ENCODE peak calls at places on chromosome 21, in four cellular contexts. One of them, this sample, is unnamed. For H3K36me3, the result is how much of the 10 kb centered on the place peaks cover.

GRCh38 chr21:42532466-42533181 is 19.0 kb downstream of the SLC37A1 start:
- DNase-seq in adrenal gland: peak
- DNase-seq in heart left ventricle: peak
- DNase-seq in uterus: peak
- DNase-seq in this sample: peak

GRCh38 chr21:36059823-36060158 is 535 bp downstream of the SETD4 start:
- DNase-seq in adrenal gland: peak
- DNase-seq in heart left ventricle: peak
- DNase-seq in uterus: no peak
- DNase-seq in this sample: peak

GRCh38 chr21:20419780-20420179 is 578.4 kb upstream of the NCAM2 start:
- DNase-seq in adrenal gland: no peak
- DNase-seq in heart left ventricle: no peak
- DNase-seq in uterus: no peak
- DNase-seq in this sample: no peak

GRCh38 chr21:36087362-36088138 is 17.7 kb downstream of the CBR1 start:
- DNase-seq in adrenal gland: peak
- DNase-seq in heart left ventricle: no peak
- DNase-seq in uterus: no peak
- DNase-seq in this sample: no peak

GRCh38 chr21:42386034-42386591 is 9.7 kb downstream of the TMPRSS3 start:
- DNase-seq in adrenal gland: no peak
- DNase-seq in heart left ventricle: no peak
- DNase-seq in uterus: no peak
- DNase-seq in this sample: no peak

GRCh38 chr21:17674106-17674505 is 61.4 kb upstream of the BTG3 start:
- DNase-seq in adrenal gland: no peak
- DNase-seq in heart left ventricle: no peak
- DNase-seq in uterus: no peak
- DNase-seq in this sample: no peak

GRCh38 chr21:36319767-36320420 is at the start of gene MORC3:
- DNase-seq in adrenal gland: peak
- DNase-seq in heart left ventricle: peak
- DNase-seq in uterus: peak
- DNase-seq in this sample: peak

GRCh38 chr21:42672699-42673458 is 19.5 kb downstream of the PDE9A start:
- DNase-seq in adrenal gland: no peak
- DNase-seq in heart left ventricle: no peak
- DNase-seq in uterus: no peak
- DNase-seq in this sample: no peak

GRCh38 chr21:37182222-37182621 is 84.9 kb downstream of the VPS26C start:
- DNase-seq in adrenal gland: no peak
- DNase-seq in heart left ventricle: no peak
- DNase-seq in uterus: no peak
- DNase-seq in this sample: no peak

GRCh38 chr21:26846036-26846931 is 1.1 kb upstream of the ADAMTS1 start:
- DNase-seq in adrenal gland: peak
- DNase-seq in heart left ventricle: peak
- DNase-seq in uterus: peak
- DNase-seq in this sample: peak

GRCh38 chr21:17921579-17922530 is 102.7 kb upstream of the C21orf91 start:
- DNase-seq in adrenal gland: peak
- DNase-seq in heart left ventricle: peak
- DNase-seq in uterus: peak
- DNase-seq in this sample: no peak

GRCh38 chr21:29938968-29939858 is 583 bp downstream of the GRIK1 start:
- DNase-seq in adrenal gland: no peak
- DNase-seq in heart left ventricle: no peak
- DNase-seq in uterus: no peak
- DNase-seq in this sample: no peak

GRCh38 chr21:14452031-14452778 is 69.3 kb upstream of the HSPA13 start:
- DNase-seq in adrenal gland: no peak
- DNase-seq in heart left ventricle: no peak
- DNase-seq in uterus: no peak
- DNase-seq in this sample: no peak

GRCh38 chr21:15687208-15687607 is 42.6 kb upstream of the USP25 start:
- DNase-seq in adrenal gland: no peak
- DNase-seq in heart left ventricle: no peak
- DNase-seq in uterus: no peak
- DNase-seq in this sample: no peak

GRCh38 chr21:37139154-37139553 is 66.1 kb downstream of the TTC3 start:
- DNase-seq in adrenal gland: no peak
- DNase-seq in heart left ventricle: no peak
- DNase-seq in uterus: no peak
- DNase-seq in this sample: no peak

GRCh38 chr21:36723371-36723881 is 24.5 kb downstream of the SIM2 start:
- DNase-seq in adrenal gland: no peak
- DNase-seq in heart left ventricle: no peak
- DNase-seq in uterus: no peak
- DNase-seq in this sample: no peak

GRCh38 chr21:36459098-36459497 is 20.8 kb downstream of the CLDN14 start:
- DNase-seq in adrenal gland: no peak
- DNase-seq in heart left ventricle: no peak
- DNase-seq in uterus: no peak
- DNase-seq in this sample: no peak

GRCh38 chr21:38037416-38037815 is 121.2 kb upstream of the KCNJ6 start:
- DNase-seq in adrenal gland: no peak
- DNase-seq in heart left ventricle: no peak
- DNase-seq in uterus: no peak
- DNase-seq in this sample: no peak

GRCh38 chr21:27021801-27022200 is 54.9 kb upstream of the ADAMTS5 start:
- DNase-seq in adrenal gland: no peak
- DNase-seq in heart left ventricle: no peak
- DNase-seq in uterus: no peak
- DNase-seq in this sample: no peak

GRCh38 chr21:14889080-14889805 is 175.6 kb downstream of the NRIP1 start:
- DNase-seq in adrenal gland: no peak
- DNase-seq in heart left ventricle: no peak
- DNase-seq in uterus: no peak
- DNase-seq in this sample: no peak

GRCh38 chr21:46423546-46424061 is 35.1 kb upstream of the DIP2A start:
- DNase-seq in adrenal gland: no peak
- DNase-seq in heart left ventricle: no peak
- DNase-seq in uterus: no peak
- DNase-seq in this sample: no peak

GRCh38 chr21:29238967-29239289 is 59.8 kb upstream of the BACH1 start:
- DNase-seq in adrenal gland: no peak
- DNase-seq in heart left ventricle: no peak
- DNase-seq in uterus: no peak
- DNase-seq in this sample: no peak

GRCh38 chr21:15252437-15252836 is 187.6 kb upstream of the NRIP1 start:
- DNase-seq in adrenal gland: no peak
- DNase-seq in heart left ventricle: no peak
- DNase-seq in uterus: no peak
- DNase-seq in this sample: no peak

GRCh38 chr21:21921410-21922232 is 923.4 kb downstream of the NCAM2 start:
- DNase-seq in adrenal gland: no peak
- DNase-seq in heart left ventricle: no peak
- DNase-seq in uterus: no peak
- DNase-seq in this sample: no peak

GRCh38 chr21:26433386-26433785 is 139.7 kb downstream of the CYYR1 start:
- DNase-seq in adrenal gland: no peak
- DNase-seq in heart left ventricle: no peak
- DNase-seq in uterus: no peak
- DNase-seq in this sample: no peak

GRCh38 chr21:18725653-18726052 is 322.1 kb upstream of the TMPRSS15 start:
- DNase-seq in adrenal gland: no peak
- DNase-seq in heart left ventricle: no peak
- DNase-seq in uterus: no peak
- DNase-seq in this sample: no peak

GRCh38 chr21:36149788-36150187 is 6.8 kb upstream of the DOP1B start:
- DNase-seq in adrenal gland: no peak
- DNase-seq in heart left ventricle: no peak
- DNase-seq in uterus: no peak
- DNase-seq in this sample: no peak

GRCh38 chr21:28742527-28742926 is 250.2 kb downstream of the LTN1 start:
- DNase-seq in adrenal gland: no peak
- DNase-seq in heart left ventricle: no peak
- DNase-seq in uterus: no peak
- DNase-seq in this sample: no peak

GRCh38 chr21:28016571-28016970 is 976.1 kb downstream of the LTN1 start:
- DNase-seq in adrenal gland: no peak
- DNase-seq in heart left ventricle: no peak
- DNase-seq in uterus: no peak
- DNase-seq in this sample: no peak

DNA sequence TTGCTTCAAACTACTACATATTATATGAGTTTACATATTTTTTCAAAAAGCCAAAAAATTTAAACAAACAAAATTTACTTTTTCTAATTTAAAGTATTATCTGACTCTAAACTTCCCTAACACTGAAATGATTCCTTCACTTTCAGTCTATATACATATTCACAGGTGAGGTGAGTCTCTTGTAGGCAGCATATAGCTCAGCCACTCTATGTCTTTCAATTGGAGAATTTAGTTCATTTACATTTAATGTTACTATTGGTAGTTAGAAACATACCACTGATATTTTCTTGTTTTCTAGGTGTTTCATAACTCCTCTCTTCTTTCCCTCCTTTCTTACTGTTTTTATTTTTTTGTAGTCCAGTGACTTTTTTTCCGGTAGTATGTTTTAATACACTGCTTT is 387.1 kb downstream of the MRPL39 start:
- DNase-seq in adrenal gland: no peak
- DNase-seq in heart left ventricle: no peak
- DNase-seq in uterus: no peak
- DNase-seq in this sample: no peak
- H3K36me3 ChIP-seq in adrenal gland: under half
- H3K36me3 ChIP-seq in heart left ventricle: under half
- H3K36me3 ChIP-seq in uterus: under half
- H3K36me3 ChIP-seq in this sample: under half

DNA sequence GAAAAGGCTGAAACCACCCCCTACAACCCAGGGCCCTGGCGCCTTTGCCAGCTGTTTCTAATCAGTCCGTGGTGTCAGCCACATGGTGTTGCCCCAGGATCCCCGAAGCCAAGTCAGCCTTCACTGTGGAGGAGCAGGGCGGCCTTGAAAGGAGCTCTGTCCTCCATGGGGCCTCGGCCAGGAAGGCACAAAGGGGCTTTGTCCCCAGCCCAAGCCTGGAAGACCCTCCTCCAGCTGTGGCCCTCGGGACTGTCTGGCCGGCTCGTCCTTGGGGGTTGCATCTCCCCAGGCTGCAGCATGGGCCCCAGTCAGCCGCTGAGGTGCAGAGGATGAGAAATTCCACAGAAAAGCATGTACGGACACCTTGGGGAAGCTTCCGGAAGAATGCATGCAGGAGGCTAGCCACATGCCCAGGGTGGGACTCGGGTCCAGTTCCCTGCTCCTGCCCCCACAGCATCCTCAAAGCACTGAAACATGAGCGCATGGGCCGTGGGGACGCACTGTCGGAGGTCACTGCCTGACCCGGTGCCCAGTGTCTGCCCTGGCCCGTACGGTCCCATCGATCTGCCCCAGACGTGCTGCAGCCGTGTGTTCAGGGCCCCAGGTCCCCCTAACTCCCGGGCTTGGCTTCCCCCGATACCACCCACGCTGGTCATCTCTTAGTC is 38.6 kb upstream of the POFUT2 start:
- DNase-seq in adrenal gland: no peak
- DNase-seq in heart left ventricle: peak
- DNase-seq in uterus: no peak
- DNase-seq in this sample: no peak
- TF ChIP-seq CTCF in adrenal gland: no peak
- TF ChIP-seq CTCF in heart left ventricle: no peak
- TF ChIP-seq CTCF in uterus: no peak
- TF ChIP-seq CTCF in this sample: no peak

DNA sequence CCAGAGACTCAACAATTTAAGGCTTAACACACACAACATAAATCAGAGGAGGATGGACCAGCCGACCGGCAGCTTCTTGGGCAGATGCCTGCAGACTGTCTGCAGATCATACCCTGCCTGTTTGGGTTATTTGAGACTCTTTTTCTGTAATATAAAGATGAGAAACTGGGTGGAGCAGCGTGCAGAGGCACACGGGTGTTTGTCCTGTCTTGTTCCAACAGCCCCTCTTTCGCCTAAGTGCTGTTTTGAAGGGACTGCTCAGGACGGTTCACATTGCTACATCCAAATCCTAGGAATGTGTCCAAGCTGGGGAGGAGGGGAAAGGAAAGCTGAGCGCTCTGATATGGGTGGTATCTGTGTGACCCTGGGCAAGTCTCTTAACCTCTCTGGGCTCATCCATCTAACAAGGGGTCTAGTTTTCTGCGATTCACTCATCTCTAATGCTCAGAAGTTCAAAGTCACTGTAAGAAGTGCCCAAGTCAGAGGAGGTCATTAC is 149.9 kb downstream of the CLIC6 start:
- DNase-seq in adrenal gland: no peak
- DNase-seq in heart left ventricle: no peak
- DNase-seq in uterus: no peak
- DNase-seq in this sample: no peak
- H3K36me3 ChIP-seq in adrenal gland: under half
- H3K36me3 ChIP-seq in heart left ventricle: under half
- H3K36me3 ChIP-seq in uterus: under half
- H3K36me3 ChIP-seq in this sample: under half

GRCh38 chr21:30990514-30991304 is 47.6 kb downstream of the KRTAP19-8 start:
- DNase-seq in adrenal gland: no peak
- DNase-seq in heart left ventricle: no peak
- DNase-seq in uterus: no peak
- DNase-seq in this sample: no peak
- TF ChIP-seq CTCF in adrenal gland: no peak
- TF ChIP-seq CTCF in heart left ventricle: no peak
- TF ChIP-seq CTCF in uterus: no peak
- TF ChIP-seq CTCF in this sample: no peak

GRCh38 chr21:39232926-39233325 is 49.7 kb upstream of the PSMG1 start:
- DNase-seq in adrenal gland: no peak
- DNase-seq in heart left ventricle: no peak
- DNase-seq in uterus: no peak
- DNase-seq in this sample: no peak
- H3K36me3 ChIP-seq in adrenal gland: under half
- H3K36me3 ChIP-seq in heart left ventricle: half or more
- H3K36me3 ChIP-seq in uterus: under half
- H3K36me3 ChIP-seq in this sample: under half

GRCh38 chr21:34035619-34036354 is 37.6 kb upstream of the MRPS6 start:
- DNase-seq in adrenal gland: no peak
- DNase-seq in heart left ventricle: no peak
- DNase-seq in uterus: no peak
- DNase-seq in this sample: no peak

GRCh38 chr21:34037446-34037845 is 35.9 kb upstream of the MRPS6 start:
- DNase-seq in adrenal gland: no peak
- DNase-seq in heart left ventricle: no peak
- DNase-seq in uterus: no peak
- DNase-seq in this sample: no peak

GRCh38 chr21:34031835-34032370 is 41.5 kb upstream of the MRPS6 start:
- DNase-seq in adrenal gland: peak
- DNase-seq in heart left ventricle: no peak
- DNase-seq in uterus: no peak
- DNase-seq in this sample: no peak

GRCh38 chr21:34037009-34037408 is 36.4 kb upstream of the MRPS6 start:
- DNase-seq in adrenal gland: no peak
- DNase-seq in heart left ventricle: no peak
- DNase-seq in uterus: no peak
- DNase-seq in this sample: no peak

GRCh38 chr21:34034369-34035014 is 38.9 kb upstream of the MRPS6 start:
- DNase-seq in adrenal gland: no peak
- DNase-seq in heart left ventricle: no peak
- DNase-seq in uterus: no peak
- DNase-seq in this sample: no peak
- TF ChIP-seq CTCF in adrenal gland: no peak
- TF ChIP-seq CTCF in heart left ventricle: no peak
- TF ChIP-seq CTCF in uterus: no peak
- TF ChIP-seq CTCF in this sample: no peak